ENCODE peak calls at places on chromosomes 2 and 18, in six cellular contexts. Q is GM20000, L is iris pigment epithelial cell, I is lower lobe of right lung, O is HS-27A, A is astrocyte. E is an unnamed sample.

GRCh38 chr2:20231632-20232031 is 6.7 kb upstream of the SDC1 start:
- DNase-seq in Q (no peak), L (no peak), I (no peak), O (no peak), A (peak), E (no peak)

GRCh38 chr2:64525323-64525625 is 1.1 kb downstream of the AFTPH start:
- DNase-seq in Q (peak), L (peak), I (no peak), O (no peak), A (peak), E (no peak)

GRCh38 chr2:27724905-27725693 is 46.4 kb upstream of the MRPL33 start:
- DNase-seq in Q (no peak), L (peak), I (no peak), O (no peak), A (peak), E (no peak)

GRCh38 chr2:10452334-10452733 is 4.2 kb upstream of the ODC1 start:
- DNase-seq in Q (no peak), L (peak), I (peak), O (peak), A (peak), E (no peak)

GRCh38 chr2:61670591-61671503 is 132.7 kb upstream of the XPO1 start:
- DNase-seq in Q (peak), L (peak), I (no peak), O (no peak), A (peak), E (no peak)

GRCh38 chr2:69567157-69567908 is 76.2 kb downstream of the AAK1 start:
- DNase-seq in Q (no peak), L (peak), I (no peak), O (peak), A (peak), E (no peak)

GRCh38 chr2:102251042-102251848 is 60.1 kb upstream of the IL1RL1 start:
- DNase-seq in Q (peak), L (peak), I (peak), O (no peak), A (peak), E (no peak)

GRCh38 chr2:119694994-119695521 is 16.1 kb downstream of the TMEM177 start:
- DNase-seq in Q (no peak), L (peak), I (no peak), O (no peak), A (peak), E (no peak)

GRCh38 chr2:177254433-177255226 is 9.9 kb downstream of the NFE2L2 start:
- DNase-seq in Q (no peak), L (peak), I (peak), O (no peak), A (no peak), E (no peak)

GRCh38 chr2:239608723-239609122 is 207.9 kb upstream of the HDAC4 start:
- DNase-seq in Q (no peak), L (no peak), I (peak), O (no peak), A (no peak), E (no peak)

GRCh38 chr2:207617011-207617671 is 8.1 kb downstream of the METTL21A start:
- DNase-seq in Q (no peak), L (peak), I (no peak), O (peak), A (peak), E (no peak)

GRCh38 chr2:84545030-84545429 is 28.7 kb downstream of the DNAH6 start:
- DNase-seq in Q (no peak), L (no peak), I (no peak), O (no peak), A (no peak), E (no peak)

GRCh38 chr2:13137679-13138078 is 420.9 kb downstream of the TRIB2 start:
- DNase-seq in Q (no peak), L (no peak), I (no peak), O (no peak), A (no peak), E (no peak)

GRCh38 chr2:85326406-85326945 is 1.3 kb downstream of the TGOLN2 start:
- DNase-seq in Q (peak), L (peak), I (no peak), O (no peak), A (no peak), E (peak)

GRCh38 chr2:240775911-240776310 is 44.1 kb downstream of the KIF1A start:
- DNase-seq in Q (no peak), L (no peak), I (no peak), O (no peak), A (no peak), E (no peak)

GRCh38 chr18:51614033-51614432 is 416.6 kb upstream of the MEX3C start:
- DNase-seq in Q (no peak), L (peak), I (no peak), O (no peak), A (peak), E (no peak)

GRCh38 chr2:168639501-168639900 is 162.9 kb upstream of the NOSTRIN start:
- DNase-seq in Q (no peak), L (peak), I (no peak), O (no peak), A (peak), E (no peak)

GRCh38 chr2:179805001-179805400 is 56.4 kb downstream of the ZNF385B start:
- DNase-seq in Q (no peak), L (no peak), I (no peak), O (no peak), A (no peak), E (no peak)

GRCh38 chr2:122520212-122520611 is 764.8 kb downstream of the TSN start:
- DNase-seq in Q (no peak), L (no peak), I (no peak), O (no peak), A (no peak), E (no peak)

GRCh38 chr18:48136051-48136543 is 205.6 kb upstream of the SMAD2 start:
- DNase-seq in Q (no peak), L (no peak), I (peak), O (no peak), A (no peak), E (no peak)

GRCh38 chr2:96873651-96874096 is 3.8 kb upstream of the SEMA4C start:
- DNase-seq in Q (no peak), L (no peak), I (no peak), O (no peak), A (no peak), E (no peak)

GRCh38 chr2:204453730-204454167 is 91.5 kb upstream of the PARD3B start:
- DNase-seq in Q (no peak), L (no peak), I (peak), O (no peak), A (no peak), E (no peak)

GRCh38 chr18:1092228-1092627 is 187.6 kb downstream of the ADCYAP1 start:
- DNase-seq in Q (no peak), L (no peak), I (no peak), O (no peak), A (no peak), E (no peak)

GRCh38 chr2:23505984-23506380 is 121.0 kb downstream of the KLHL29 start:
- DNase-seq in Q (no peak), L (no peak), I (peak), O (no peak), A (no peak), E (no peak)

GRCh38 chr18:9810216-9810804 is 75.5 kb upstream of the TXNDC2 start:
- DNase-seq in Q (no peak), L (peak), I (no peak), O (no peak), A (peak), E (no peak)